ENCODE peak calls at places on chromosomes 16 and 17, in seven cellular contexts. Y is NCI-H82, G is NCI-H524 treated with DMSO at 0.1 percent for 48 hours, R is Right ventricle myocardium superior, P is T follicular helper cell, Z is NCI-H1436, K is RPMI7951. L is an unnamed sample.

GRCh38 chr17:11031787-11032186 is 193.9 kb upstream of the PIRT start:
- DNase-seq in Y (peak; percentile 14), G (no peak), R (no peak), P (no peak), Z (no peak), K (no peak), L (no peak)

GRCh38 chr17:8818654-8819330 is 19.6 kb upstream of the MFSD6L start:
- DNase-seq in Y (no peak), G (no peak), R (no peak), P (no peak), Z (no peak), K (no peak), L (no peak)

GRCh38 chr17:58531661-58532554 is 17.5 kb upstream of the MTMR4 start:
- DNase-seq in Y (peak; percentile 79), G (no peak), R (peak; percentile 83), P (peak; percentile 43), Z (peak; percentile 61), K (peak; percentile 56), L (no peak)

GRCh38 chr16:15532825-15533224 is 98.4 kb downstream of the BMERB1 start:
- DNase-seq in Y (no peak), G (no peak), R (no peak), P (no peak), Z (no peak), K (no peak), L (no peak)

GRCh38 chr17:61809816-61810392 is 53.4 kb downstream of the BRIP1 start:
- DNase-seq in Y (peak; percentile 16), G (no peak), R (no peak), P (no peak), Z (peak; percentile 49), K (peak; percentile 42), L (no peak)

GRCh38 chr17:28327031-28327607 is 8.1 kb downstream of the TMEM97 start:
- DNase-seq in Y (no peak), G (no peak), R (no peak), P (no peak), Z (no peak), K (no peak), L (no peak)

GRCh38 chr17:40111221-40112128 is 10.3 kb upstream of the MSL1 start:
- DNase-seq in Y (peak; percentile 99), G (peak; percentile 81), R (peak; percentile 92), P (peak; percentile 48), Z (peak; percentile 92), K (peak; percentile 95), L (peak; percentile 54)

GRCh38 chr16:78045865-78046581 is 23.7 kb downstream of the CLEC3A start:
- DNase-seq in Y (no peak), G (no peak), R (peak; percentile 72), P (no peak), Z (no peak), K (peak; percentile 61), L (no peak)

GRCh38 chr16:50665128-50665878 is 15.8 kb downstream of the SNX20 start:
- DNase-seq in Y (peak; percentile 77), G (peak; percentile 14), R (peak; percentile 86), P (peak; percentile 73), Z (peak; percentile 19), K (peak; percentile 70), L (no peak)

GRCh38 chr17:30379303-30380105 is 777 bp downstream of the CPD start:
- DNase-seq in Y (peak; percentile 72), G (no peak), R (peak; percentile 50), P (no peak), Z (no peak), K (no peak), L (no peak)

GRCh38 chr16:11360581-11360980 is 15.3 kb downstream of the RMI2 start:
- DNase-seq in Y (no peak), G (no peak), R (no peak), P (no peak), Z (no peak), K (peak; percentile 68), L (no peak)

GRCh38 chr17:16937431-16937830 is 34.5 kb downstream of the TNFRSF13B start:
- DNase-seq in Y (no peak), G (no peak), R (no peak), P (no peak), Z (no peak), K (no peak), L (no peak)

GRCh38 chr17:73210002-73210678 is 17.3 kb downstream of the COG1 start:
- DNase-seq in Y (no peak), G (no peak), R (no peak), P (no peak), Z (no peak), K (no peak), L (no peak)

GRCh38 chr17:80892019-80892855 is 99.4 kb upstream of the CHMP6 start:
- DNase-seq in Y (no peak), G (no peak), R (peak; percentile 83), P (peak; percentile 84), Z (no peak), K (peak; percentile 99), L (peak; percentile 84)

GRCh38 chr16:50699345-50700159 is 6.1 kb downstream of the NOD2 start:
- DNase-seq in Y (no peak), G (no peak), R (no peak), P (no peak), Z (no peak), K (no peak), L (no peak)

GRCh38 chr16:57266531-57267268 is 17.8 kb downstream of the PLLP start:
- DNase-seq in Y (no peak), G (no peak), R (no peak), P (peak; percentile 21), Z (no peak), K (peak; percentile 10), L (no peak)

GRCh38 chr17:33521784-33522183 is 228.7 kb upstream of the ASIC2 start:
- DNase-seq in Y (peak; percentile 42), G (no peak), R (no peak), P (no peak), Z (no peak), K (no peak), L (no peak)

GRCh38 chr16:89360760-89361435 is 129.5 kb downstream of the ANKRD11 start:
- DNase-seq in Y (no peak), G (no peak), R (no peak), P (peak; percentile 62), Z (no peak), K (no peak), L (peak; percentile 58)

GRCh38 chr17:57685499-57686132 is 59.5 kb downstream of the CCDC182 start:
- DNase-seq in Y (peak; percentile 34), G (no peak), R (no peak), P (no peak), Z (no peak), K (no peak), L (no peak)

GRCh38 chr17:67244621-67245072 is 349 bp downstream of the HELZ start:
- DNase-seq in Y (peak; percentile 58), G (no peak), R (peak; percentile 48), P (peak; percentile 1), Z (no peak), K (no peak), L (no peak)

GRCh38 chr17:64739316-64740058 is 77.4 kb upstream of the SMURF2 start:
- DNase-seq in Y (peak; percentile 40), G (no peak), R (no peak), P (no peak), Z (no peak), K (peak; percentile 43), L (no peak)

GRCh38 chr17:78358538-78359215 is 1.2 kb downstream of the SOCS3 start:
- DNase-seq in Y (peak; percentile 48), G (peak; percentile 20), R (no peak), P (no peak), Z (no peak), K (no peak), L (no peak)

GRCh38 chr17:2375406-2375805 is 25.5 kb downstream of the MNT start:
- DNase-seq in Y (no peak), G (no peak), R (no peak), P (no peak), Z (no peak), K (no peak), L (no peak)

GRCh38 chr17:78976907-78977680 is 2.6 kb downstream of the LGALS3BP start:
- DNase-seq in Y (no peak), G (no peak), R (no peak), P (no peak), Z (no peak), K (no peak), L (no peak)

GRCh38 chr16:55171241-55171640 is 152.8 kb upstream of the IRX6 start:
- DNase-seq in Y (peak; percentile 8), G (no peak), R (no peak), P (no peak), Z (no peak), K (no peak), L (no peak)

GRCh38 chr17:60060474-60060873 is 18.2 kb downstream of the HEATR6 start:
- DNase-seq in Y (no peak), G (no peak), R (no peak), P (no peak), Z (no peak), K (no peak), L (no peak)

GRCh38 chr16:12027091-12027490 is 50.6 kb downstream of the SNX29 start:
- DNase-seq in Y (no peak), G (no peak), R (no peak), P (no peak), Z (no peak), K (no peak), L (no peak)

GRCh38 chr16:48608452-48608851 is 1.5 kb downstream of the N4BP1 start:
- DNase-seq in Y (no peak), G (no peak), R (no peak), P (no peak), Z (no peak), K (peak; percentile 55), L (peak; percentile 47)

GRCh38 chr17:44348234-44348987 is 3.3 kb downstream of the GRN start:
- DNase-seq in Y (no peak), G (no peak), R (no peak), P (no peak), Z (no peak), K (peak; percentile 59), L (peak; percentile 74)

GRCh38 chr17:44304651-44305050 is 3.8 kb upstream of the RUNDC3A start:
- DNase-seq in Y (no peak), G (no peak), R (no peak), P (no peak), Z (no peak), K (peak; percentile 31), L (no peak)